ENCODE peak calls at places on chromosome 16, in ten cellular contexts. T, J, N, H, U, P, K, B, Y and Q are unnamed samples.

GRCh38 chr16:20711277-20711911 is 13.9 kb upstream of the ACSM1 start:
- DNase-seq in T (no peak), J (no peak), N (no peak), H (no peak), U (no peak), P (no peak), K (no peak), B (no peak), Y (no peak), Q (no peak)

GRCh38 chr16:24499193-24499814 is 40.1 kb upstream of the RBBP6 start:
- DNase-seq in T (peak), J (no peak), N (peak), H (peak), U (no peak), P (no peak), K (peak), B (no peak), Y (peak), Q (no peak)

GRCh38 chr16:64993464-64993863 is 128.4 kb downstream of the CDH11 start:
- DNase-seq in T (no peak), J (no peak), N (no peak), H (no peak), U (no peak), P (no peak), K (no peak), B (no peak), Y (no peak), Q (no peak)

GRCh38 chr16:58360041-58360634 is 32.1 kb upstream of the GINS3 start:
- DNase-seq in T (no peak), J (no peak), N (no peak), H (no peak), U (no peak), P (no peak), K (no peak), B (no peak), Y (no peak), Q (no peak)

GRCh38 chr16:68235882-68236803 is at the start of gene ESRP2:
- DNase-seq in T (no peak), J (no peak), N (peak), H (no peak), U (no peak), P (peak), K (peak), B (no peak), Y (peak), Q (no peak)

GRCh38 chr16:28984619-28985135 is at the start of gene LAT:
- DNase-seq in T (peak), J (no peak), N (peak), H (no peak), U (no peak), P (peak), K (peak), B (peak), Y (no peak), Q (no peak)

GRCh38 chr16:4272114-4272954 is 489 bp downstream of the TFAP4 start:
- DNase-seq in T (peak), J (no peak), N (peak), H (peak), U (no peak), P (no peak), K (peak), B (no peak), Y (peak), Q (no peak)

GRCh38 chr16:89197633-89198416 is 2.5 kb downstream of the SLC22A31 start:
- DNase-seq in T (no peak), J (no peak), N (no peak), H (no peak), U (no peak), P (no peak), K (no peak), B (no peak), Y (no peak), Q (no peak)

GRCh38 chr16:84795338-84796053 is 24.3 kb upstream of the CRISPLD2 start:
- DNase-seq in T (no peak), J (peak), N (no peak), H (no peak), U (no peak), P (no peak), K (peak), B (no peak), Y (peak), Q (no peak)

GRCh38 chr16:65754799-65755691 is 611.4 kb upstream of the CDH5 start:
- DNase-seq in T (no peak), J (no peak), N (no peak), H (no peak), U (peak), P (no peak), K (no peak), B (no peak), Y (no peak), Q (no peak)

GRCh38 chr16:25124503-25124902 is 13.0 kb downstream of the LCMT1 start:
- DNase-seq in T (no peak), J (no peak), N (no peak), H (no peak), U (no peak), P (no peak), K (no peak), B (no peak), Y (no peak), Q (no peak)

GRCh38 chr16:424033-424622 is 1.3 kb upstream of the RAB11FIP3 start:
- DNase-seq in T (no peak), J (peak), N (no peak), H (peak), U (peak), P (no peak), K (peak), B (no peak), Y (peak), Q (peak)